ENCODE peak calls at places on chromosomes 1 and 21, in ten cellular contexts. One of them, this sample, is unnamed. For H3K4me1, the result is how much of the 10 kb centered on the place peaks cover.

GRCh38 chr1:230047114-230047865 is 19.7 kb upstream of the GALNT2 start:
- DNase-seq in CD8-positive, alpha-beta T cell: no peak
- DNase-seq in lower lobe of right lung: no peak
- DNase-seq in HAP-1: no peak
- DNase-seq in NT2/D1: peak
- DNase-seq in naive thymus-derived CD4-positive, alpha-beta T cell: no peak
- DNase-seq in IMR-90: no peak
- DNase-seq in spleen: no peak
- DNase-seq in PC-3: peak
- DNase-seq in left ventricle myocardium inferior: no peak
- DNase-seq in this sample: no peak

GRCh38 chr1:109193653-109194590 is 19.8 kb upstream of the SARS1 start:
- DNase-seq in CD8-positive, alpha-beta T cell: peak
- DNase-seq in lower lobe of right lung: peak
- DNase-seq in HAP-1: peak
- DNase-seq in NT2/D1: no peak
- DNase-seq in naive thymus-derived CD4-positive, alpha-beta T cell: peak
- DNase-seq in IMR-90: no peak
- DNase-seq in spleen: no peak
- DNase-seq in PC-3: peak
- DNase-seq in left ventricle myocardium inferior: no peak
- DNase-seq in this sample: peak

GRCh38 chr1:115649964-115650363 is 8.2 kb downstream of the VANGL1 start:
- DNase-seq in CD8-positive, alpha-beta T cell: no peak
- DNase-seq in lower lobe of right lung: no peak
- DNase-seq in HAP-1: no peak
- DNase-seq in NT2/D1: peak
- DNase-seq in naive thymus-derived CD4-positive, alpha-beta T cell: no peak
- DNase-seq in IMR-90: no peak
- DNase-seq in spleen: no peak
- DNase-seq in PC-3: no peak
- DNase-seq in left ventricle myocardium inferior: no peak
- DNase-seq in this sample: no peak

GRCh38 chr1:54296666-54297065 is 96.7 kb downstream of the MRPL37 start:
- DNase-seq in CD8-positive, alpha-beta T cell: no peak
- DNase-seq in lower lobe of right lung: no peak
- DNase-seq in HAP-1: no peak
- DNase-seq in NT2/D1: no peak
- DNase-seq in naive thymus-derived CD4-positive, alpha-beta T cell: no peak
- DNase-seq in IMR-90: no peak
- DNase-seq in spleen: no peak
- DNase-seq in PC-3: no peak
- DNase-seq in left ventricle myocardium inferior: no peak
- DNase-seq in this sample: no peak

GRCh38 chr1:161021168-161021958 is 411 bp upstream of the F11R start:
- DNase-seq in CD8-positive, alpha-beta T cell: peak
- DNase-seq in lower lobe of right lung: peak
- DNase-seq in HAP-1: peak
- DNase-seq in NT2/D1: peak
- DNase-seq in naive thymus-derived CD4-positive, alpha-beta T cell: peak
- DNase-seq in IMR-90: peak
- DNase-seq in spleen: peak
- DNase-seq in PC-3: peak
- DNase-seq in left ventricle myocardium inferior: peak
- DNase-seq in this sample: peak

GRCh38 chr1:175338447-175339135 is 146.0 kb upstream of the KIAA0040 start:
- DNase-seq in CD8-positive, alpha-beta T cell: peak
- DNase-seq in lower lobe of right lung: no peak
- DNase-seq in HAP-1: peak
- DNase-seq in NT2/D1: peak
- DNase-seq in naive thymus-derived CD4-positive, alpha-beta T cell: peak
- DNase-seq in IMR-90: no peak
- DNase-seq in spleen: peak
- DNase-seq in PC-3: peak
- DNase-seq in left ventricle myocardium inferior: no peak
- DNase-seq in this sample: no peak

GRCh38 chr1:65255088-65256050 is 54.0 kb upstream of the DNAJC6 start:
- DNase-seq in CD8-positive, alpha-beta T cell: no peak
- DNase-seq in lower lobe of right lung: no peak
- DNase-seq in HAP-1: no peak
- DNase-seq in NT2/D1: no peak
- DNase-seq in naive thymus-derived CD4-positive, alpha-beta T cell: no peak
- DNase-seq in IMR-90: no peak
- DNase-seq in spleen: no peak
- DNase-seq in PC-3: peak
- DNase-seq in left ventricle myocardium inferior: no peak
- DNase-seq in this sample: no peak

GRCh38 chr1:111272081-111272480 is 18.6 kb upstream of the CHIA start:
- DNase-seq in CD8-positive, alpha-beta T cell: no peak
- DNase-seq in lower lobe of right lung: no peak
- DNase-seq in HAP-1: peak
- DNase-seq in NT2/D1: peak
- DNase-seq in naive thymus-derived CD4-positive, alpha-beta T cell: no peak
- DNase-seq in IMR-90: no peak
- DNase-seq in spleen: no peak
- DNase-seq in PC-3: no peak
- DNase-seq in left ventricle myocardium inferior: no peak
- DNase-seq in this sample: no peak

GRCh38 chr21:44006017-44006624 is 6.0 kb upstream of the TRAPPC10 start:
- DNase-seq in CD8-positive, alpha-beta T cell: no peak
- DNase-seq in lower lobe of right lung: no peak
- DNase-seq in HAP-1: no peak
- DNase-seq in NT2/D1: no peak
- DNase-seq in naive thymus-derived CD4-positive, alpha-beta T cell: no peak
- DNase-seq in IMR-90: peak
- DNase-seq in spleen: no peak
- DNase-seq in PC-3: peak
- DNase-seq in left ventricle myocardium inferior: no peak
- DNase-seq in this sample: peak

GRCh38 chr1:78004719-78005346 is at the start of gene DNAJB4:
- DNase-seq in CD8-positive, alpha-beta T cell: peak
- DNase-seq in lower lobe of right lung: no peak
- DNase-seq in HAP-1: peak
- DNase-seq in NT2/D1: peak
- DNase-seq in naive thymus-derived CD4-positive, alpha-beta T cell: no peak
- DNase-seq in IMR-90: peak
- DNase-seq in spleen: no peak
- DNase-seq in PC-3: peak
- DNase-seq in left ventricle myocardium inferior: no peak
- DNase-seq in this sample: peak

GRCh38 chr1:199875856-199876255 is 151.7 kb upstream of the NR5A2 start:
- DNase-seq in CD8-positive, alpha-beta T cell: no peak
- DNase-seq in lower lobe of right lung: no peak
- DNase-seq in HAP-1: no peak
- DNase-seq in NT2/D1: no peak
- DNase-seq in naive thymus-derived CD4-positive, alpha-beta T cell: no peak
- DNase-seq in IMR-90: no peak
- DNase-seq in spleen: no peak
- DNase-seq in PC-3: no peak
- DNase-seq in left ventricle myocardium inferior: no peak
- DNase-seq in this sample: no peak

GRCh38 chr1:194268839-194269238 is 1082.4 kb upstream of the B3GALT2 start:
- DNase-seq in CD8-positive, alpha-beta T cell: no peak
- DNase-seq in lower lobe of right lung: no peak
- DNase-seq in HAP-1: no peak
- DNase-seq in NT2/D1: no peak
- DNase-seq in naive thymus-derived CD4-positive, alpha-beta T cell: no peak
- DNase-seq in IMR-90: peak
- DNase-seq in spleen: no peak
- DNase-seq in PC-3: no peak
- DNase-seq in left ventricle myocardium inferior: no peak
- DNase-seq in this sample: no peak

GRCh38 chr1:177243773-177244172 is 73.0 kb downstream of the BRINP2 start:
- DNase-seq in CD8-positive, alpha-beta T cell: no peak
- DNase-seq in lower lobe of right lung: no peak
- DNase-seq in HAP-1: no peak
- DNase-seq in NT2/D1: no peak
- DNase-seq in naive thymus-derived CD4-positive, alpha-beta T cell: no peak
- DNase-seq in IMR-90: no peak
- DNase-seq in spleen: no peak
- DNase-seq in PC-3: no peak
- DNase-seq in left ventricle myocardium inferior: no peak
- DNase-seq in this sample: no peak

GRCh38 chr1:177249231-177249630 is 78.5 kb downstream of the BRINP2 start:
- DNase-seq in CD8-positive, alpha-beta T cell: no peak
- DNase-seq in lower lobe of right lung: no peak
- DNase-seq in HAP-1: no peak
- DNase-seq in NT2/D1: no peak
- DNase-seq in naive thymus-derived CD4-positive, alpha-beta T cell: no peak
- DNase-seq in IMR-90: no peak
- DNase-seq in spleen: no peak
- DNase-seq in PC-3: no peak
- DNase-seq in left ventricle myocardium inferior: no peak
- DNase-seq in this sample: no peak

GRCh38 chr1:177246710-177247588 is 76.2 kb downstream of the BRINP2 start:
- DNase-seq in CD8-positive, alpha-beta T cell: no peak
- DNase-seq in lower lobe of right lung: no peak
- DNase-seq in HAP-1: no peak
- DNase-seq in NT2/D1: no peak
- DNase-seq in naive thymus-derived CD4-positive, alpha-beta T cell: no peak
- DNase-seq in IMR-90: no peak
- DNase-seq in spleen: no peak
- DNase-seq in PC-3: peak
- DNase-seq in left ventricle myocardium inferior: no peak
- DNase-seq in this sample: no peak

GRCh38 chr1:177248258-177248657 is 77.5 kb downstream of the BRINP2 start:
- DNase-seq in CD8-positive, alpha-beta T cell: no peak
- DNase-seq in lower lobe of right lung: no peak
- DNase-seq in HAP-1: no peak
- DNase-seq in NT2/D1: no peak
- DNase-seq in naive thymus-derived CD4-positive, alpha-beta T cell: no peak
- DNase-seq in IMR-90: no peak
- DNase-seq in spleen: no peak
- DNase-seq in PC-3: no peak
- DNase-seq in left ventricle myocardium inferior: no peak
- DNase-seq in this sample: no peak

DNA sequence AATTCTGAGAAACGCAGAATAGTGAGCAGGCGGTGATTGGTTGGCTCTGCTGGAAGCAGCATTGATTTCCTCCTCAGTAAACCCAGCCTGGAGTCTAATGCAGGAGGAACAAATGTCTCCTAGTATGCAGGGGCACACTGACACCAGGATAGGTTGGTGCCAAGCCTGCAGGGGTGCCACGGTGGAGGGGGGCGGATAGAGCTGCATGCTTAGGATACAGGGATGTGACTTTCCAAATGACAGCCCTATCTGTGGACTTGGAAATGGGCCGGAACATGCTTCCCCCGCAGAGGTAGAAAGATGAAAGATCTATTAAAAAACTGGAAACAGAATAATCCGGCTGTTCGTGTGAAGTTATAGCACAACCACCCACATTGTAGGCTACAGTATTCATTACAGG is 77.0 kb downstream of the BRINP2 start:
- DNase-seq in CD8-positive, alpha-beta T cell: no peak
- DNase-seq in lower lobe of right lung: no peak
- DNase-seq in HAP-1: no peak
- DNase-seq in NT2/D1: no peak
- DNase-seq in naive thymus-derived CD4-positive, alpha-beta T cell: no peak
- DNase-seq in IMR-90: no peak
- DNase-seq in spleen: no peak
- DNase-seq in PC-3: no peak
- DNase-seq in left ventricle myocardium inferior: no peak
- DNase-seq in this sample: no peak
- H3K4me1 ChIP-seq in CD8-positive, alpha-beta T cell: under half
- H3K4me1 ChIP-seq in lower lobe of right lung: under half
- H3K4me1 ChIP-seq in HAP-1: under half
- H3K4me1 ChIP-seq in NT2/D1: under half
- H3K4me1 ChIP-seq in naive thymus-derived CD4-positive, alpha-beta T cell: under half
- H3K4me1 ChIP-seq in IMR-90: under half
- H3K4me1 ChIP-seq in spleen: under half
- H3K4me1 ChIP-seq in PC-3: under half
- H3K4me1 ChIP-seq in left ventricle myocardium inferior: under half
- H3K4me1 ChIP-seq in this sample: under half

GRCh38 chr21:38376693-38377092 is 119.9 kb downstream of the KCNJ15 start:
- DNase-seq in CD8-positive, alpha-beta T cell: no peak
- DNase-seq in lower lobe of right lung: no peak
- DNase-seq in HAP-1: no peak
- DNase-seq in NT2/D1: no peak
- DNase-seq in naive thymus-derived CD4-positive, alpha-beta T cell: no peak
- DNase-seq in IMR-90: no peak
- DNase-seq in spleen: peak
- DNase-seq in PC-3: no peak
- DNase-seq in left ventricle myocardium inferior: peak
- DNase-seq in this sample: no peak
- H3K4me1 ChIP-seq in CD8-positive, alpha-beta T cell: under half
- H3K4me1 ChIP-seq in lower lobe of right lung: under half
- H3K4me1 ChIP-seq in HAP-1: under half
- H3K4me1 ChIP-seq in NT2/D1: under half
- H3K4me1 ChIP-seq in naive thymus-derived CD4-positive, alpha-beta T cell: under half
- H3K4me1 ChIP-seq in IMR-90: under half
- H3K4me1 ChIP-seq in spleen: under half
- H3K4me1 ChIP-seq in PC-3: under half
- H3K4me1 ChIP-seq in left ventricle myocardium inferior: under half
- H3K4me1 ChIP-seq in this sample: under half

GRCh38 chr1:9278585-9279153 is 14.0 kb upstream of the SPSB1 start:
- DNase-seq in CD8-positive, alpha-beta T cell: no peak
- DNase-seq in lower lobe of right lung: no peak
- DNase-seq in HAP-1: no peak
- DNase-seq in NT2/D1: no peak
- DNase-seq in naive thymus-derived CD4-positive, alpha-beta T cell: no peak
- DNase-seq in IMR-90: no peak
- DNase-seq in spleen: peak
- DNase-seq in PC-3: no peak
- DNase-seq in left ventricle myocardium inferior: no peak
- DNase-seq in this sample: no peak
- H3K4me1 ChIP-seq in CD8-positive, alpha-beta T cell: under half
- H3K4me1 ChIP-seq in lower lobe of right lung: under half
- H3K4me1 ChIP-seq in HAP-1: under half
- H3K4me1 ChIP-seq in NT2/D1: under half
- H3K4me1 ChIP-seq in naive thymus-derived CD4-positive, alpha-beta T cell: under half
- H3K4me1 ChIP-seq in IMR-90: under half
- H3K4me1 ChIP-seq in spleen: under half
- H3K4me1 ChIP-seq in PC-3: under half
- H3K4me1 ChIP-seq in left ventricle myocardium inferior: under half
- H3K4me1 ChIP-seq in this sample: under half

DNA sequence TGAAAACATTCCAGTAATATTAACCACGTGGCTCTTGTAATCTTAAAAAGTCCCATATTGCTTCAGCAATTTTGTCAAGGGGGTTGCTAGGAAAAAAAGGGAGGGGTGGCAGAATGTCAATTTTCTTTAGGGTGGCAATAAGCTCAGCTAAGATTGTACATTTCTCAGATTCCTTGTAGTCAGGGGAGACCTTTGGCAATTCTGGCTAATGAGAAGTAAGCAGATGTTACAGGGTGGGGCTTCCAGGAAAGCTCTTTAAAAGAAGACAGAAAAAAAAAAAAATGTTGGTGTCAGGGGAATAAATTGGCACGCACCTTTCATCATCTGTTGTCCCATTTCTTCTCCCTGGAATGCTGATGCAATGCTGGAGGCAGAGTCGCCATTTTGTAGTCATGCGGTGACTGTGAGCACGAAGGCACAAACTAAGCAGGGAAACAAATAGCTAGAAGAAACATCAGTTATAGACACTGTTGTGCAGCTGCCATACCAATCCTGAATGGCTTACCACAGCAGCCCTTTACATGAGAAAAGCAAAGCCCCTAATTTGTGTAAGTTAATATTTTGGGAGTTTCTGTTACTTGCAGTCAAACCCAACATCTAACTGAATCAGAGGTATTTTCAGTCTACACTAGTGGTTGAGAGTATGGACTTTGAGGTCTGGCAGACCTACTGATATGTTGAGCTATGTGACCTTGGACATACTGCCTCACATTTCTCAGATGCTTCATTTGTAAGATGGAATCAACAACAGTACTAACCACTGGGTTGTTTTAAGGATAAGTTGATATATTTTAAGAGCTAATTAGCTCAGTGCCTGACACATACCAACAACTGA is 56.0 kb upstream of the MRPS6 start:
- DNase-seq in CD8-positive, alpha-beta T cell: no peak
- DNase-seq in lower lobe of right lung: no peak
- DNase-seq in HAP-1: no peak
- DNase-seq in NT2/D1: no peak
- DNase-seq in naive thymus-derived CD4-positive, alpha-beta T cell: no peak
- DNase-seq in IMR-90: no peak
- DNase-seq in spleen: no peak
- DNase-seq in PC-3: no peak
- DNase-seq in left ventricle myocardium inferior: no peak
- DNase-seq in this sample: no peak
- H3K4me1 ChIP-seq in CD8-positive, alpha-beta T cell: under half
- H3K4me1 ChIP-seq in lower lobe of right lung: under half
- H3K4me1 ChIP-seq in HAP-1: under half
- H3K4me1 ChIP-seq in NT2/D1: under half
- H3K4me1 ChIP-seq in naive thymus-derived CD4-positive, alpha-beta T cell: under half
- H3K4me1 ChIP-seq in IMR-90: under half
- H3K4me1 ChIP-seq in spleen: under half
- H3K4me1 ChIP-seq in PC-3: under half
- H3K4me1 ChIP-seq in left ventricle myocardium inferior: under half
- H3K4me1 ChIP-seq in this sample: under half